ENCODE peak calls at places on chromosomes 3 and 15, in six cellular contexts. F, I, Q, D, N and K are unnamed samples.

GRCh38 chr3:124157000-124157712 is 165.2 kb upstream of the ROPN1 start:
- DNase-seq in F (no peak), I (no peak), Q (no peak), D (no peak), N (no peak), K (no peak)

GRCh38 chr15:94080989-94081605 is 150.3 kb upstream of the MCTP2 start:
- DNase-seq in F (no peak), I (no peak), Q (no peak), D (no peak), N (no peak), K (no peak)

GRCh38 chr3:120348065-120348980 is 831 bp downstream of the LRRC58 start:
- DNase-seq in F (no peak), I (peak), Q (peak), D (no peak), N (peak), K (peak)

GRCh38 chr3:126307083-126307482 is 50.1 kb downstream of the KLF15 start:
- DNase-seq in F (no peak), I (no peak), Q (no peak), D (no peak), N (no peak), K (peak)

GRCh38 chr15:26129852-26130251 is 266.7 kb upstream of the ATP10A start:
- DNase-seq in F (no peak), I (no peak), Q (no peak), D (no peak), N (no peak), K (no peak)

GRCh38 chr3:184129012-184129411 is 6.1 kb upstream of the EIF2B5 start:
- DNase-seq in F (peak), I (peak), Q (peak), D (no peak), N (peak), K (peak)

GRCh38 chr3:73045391-73045790 is 16.1 kb upstream of the EBLN2 start:
- DNase-seq in F (no peak), I (no peak), Q (no peak), D (no peak), N (no peak), K (peak)

GRCh38 chr3:31010491-31010890 is 116.0 kb upstream of the GADL1 start:
- DNase-seq in F (no peak), I (peak), Q (no peak), D (no peak), N (no peak), K (no peak)

GRCh38 chr3:124588036-124588435 is 142.2 kb upstream of the UMPS start:
- DNase-seq in F (no peak), I (no peak), Q (no peak), D (no peak), N (no peak), K (no peak)

GRCh38 chr15:81888748-81889479 is 156.9 kb downstream of the MEX3B start:
- DNase-seq in F (no peak), I (no peak), Q (no peak), D (no peak), N (no peak), K (no peak)

GRCh38 chr15:88841201-88841600 is 38.0 kb downstream of the ACAN start:
- DNase-seq in F (no peak), I (no peak), Q (no peak), D (no peak), N (no peak), K (no peak)

GRCh38 chr3:51970606-51971300 is 3.1 kb downstream of the ABHD14B start:
- DNase-seq in F (no peak), I (no peak), Q (no peak), D (no peak), N (no peak), K (no peak)

GRCh38 chr3:194099215-194099614 is 36.7 kb upstream of the HES1 start:
- DNase-seq in F (no peak), I (no peak), Q (no peak), D (no peak), N (no peak), K (no peak)
- TF ChIP-seq MYC in F (no peak), I (no peak), Q (no peak), D (no peak), N (no peak), K (no peak)

GRCh38 chr3:148089171-148089570 is 608.5 kb upstream of the AGTR1 start:
- DNase-seq in F (no peak), I (no peak), Q (no peak), D (no peak), N (no peak), K (no peak)
- TF ChIP-seq MYC in F (no peak), I (no peak), Q (no peak), D (no peak), N (no peak), K (no peak)

GRCh38 chr15:66045542-66045941 is 176.3 kb downstream of the RAB11A start:
- DNase-seq in F (no peak), I (no peak), Q (no peak), D (no peak), N (no peak), K (no peak)

GRCh38 chr15:66041276-66041675 is 172.0 kb downstream of the RAB11A start:
- DNase-seq in F (no peak), I (no peak), Q (no peak), D (no peak), N (no peak), K (no peak)

GRCh38 chr15:66042624-66043023 is 173.3 kb downstream of the RAB11A start:
- DNase-seq in F (no peak), I (no peak), Q (no peak), D (no peak), N (no peak), K (no peak)

GRCh38 chr15:66044837-66045236 is 175.5 kb downstream of the RAB11A start:
- DNase-seq in F (no peak), I (no peak), Q (no peak), D (no peak), N (no peak), K (no peak)

GRCh38 chr15:66043264-66043663 is 174.0 kb downstream of the RAB11A start:
- DNase-seq in F (no peak), I (no peak), Q (no peak), D (no peak), N (peak), K (no peak)
- TF ChIP-seq MYC in F (no peak), I (no peak), Q (no peak), D (no peak), N (no peak), K (no peak)

GRCh38 chr3:78736863-78737262 is 1030.9 kb downstream of the ROBO1 start:
- DNase-seq in F (peak), I (no peak), Q (no peak), D (peak), N (no peak), K (no peak)
- TF ChIP-seq MYC in F (no peak), I (no peak), Q (no peak), D (no peak), N (no peak), K (no peak)

DNA sequence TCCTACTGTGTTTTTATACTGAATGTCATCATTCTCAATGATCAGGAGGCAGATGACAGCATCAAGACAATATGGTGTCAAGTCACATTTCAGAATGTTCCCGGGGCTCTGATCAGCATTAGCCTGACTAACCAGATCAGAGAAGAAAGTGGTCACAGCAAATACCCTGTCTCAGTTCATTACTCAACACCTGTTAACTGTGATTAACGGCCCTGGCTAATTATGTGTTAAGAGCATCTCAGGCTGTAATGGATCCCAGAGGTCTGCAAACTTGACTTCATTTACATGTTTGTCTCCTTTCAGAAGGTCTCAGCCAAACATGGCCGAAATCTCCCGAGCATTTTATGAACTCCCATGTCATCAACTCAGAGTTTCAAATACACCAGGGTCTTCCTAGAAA is 833.7 kb downstream of the FHIT start:
- DNase-seq in F (no peak), I (no peak), Q (no peak), D (no peak), N (no peak), K (no peak)
- TF ChIP-seq MYC in F (no peak), I (no peak), Q (no peak), D (no peak), N (no peak), K (no peak)

GRCh38 chr15:67097893-67098740 is 32.7 kb downstream of the SMAD3 start:
- DNase-seq in F (no peak), I (no peak), Q (peak), D (no peak), N (no peak), K (peak)
- TF ChIP-seq MYC in F (no peak), I (no peak), Q (peak), D (no peak), N (no peak), K (no peak)

GRCh38 chr15:69863446-69863845 is 234.3 kb downstream of the TLE3 start:
- DNase-seq in F (no peak), I (no peak), Q (no peak), D (no peak), N (no peak), K (no peak)

GRCh38 chr15:69862540-69862939 is 235.2 kb downstream of the TLE3 start:
- DNase-seq in F (no peak), I (no peak), Q (no peak), D (no peak), N (no peak), K (no peak)

GRCh38 chr15:69860316-69860715 is 237.4 kb downstream of the TLE3 start:
- DNase-seq in F (no peak), I (no peak), Q (no peak), D (no peak), N (no peak), K (no peak)

GRCh38 chr15:69861331-69862171 is 236.2 kb downstream of the TLE3 start:
- DNase-seq in F (no peak), I (no peak), Q (no peak), D (no peak), N (no peak), K (no peak)

GRCh38 chr15:69860921-69861320 is 236.8 kb downstream of the TLE3 start:
- DNase-seq in F (no peak), I (no peak), Q (no peak), D (no peak), N (no peak), K (no peak)
- TF ChIP-seq MYC in F (no peak), I (no peak), Q (no peak), D (no peak), N (no peak), K (no peak)

DNA sequence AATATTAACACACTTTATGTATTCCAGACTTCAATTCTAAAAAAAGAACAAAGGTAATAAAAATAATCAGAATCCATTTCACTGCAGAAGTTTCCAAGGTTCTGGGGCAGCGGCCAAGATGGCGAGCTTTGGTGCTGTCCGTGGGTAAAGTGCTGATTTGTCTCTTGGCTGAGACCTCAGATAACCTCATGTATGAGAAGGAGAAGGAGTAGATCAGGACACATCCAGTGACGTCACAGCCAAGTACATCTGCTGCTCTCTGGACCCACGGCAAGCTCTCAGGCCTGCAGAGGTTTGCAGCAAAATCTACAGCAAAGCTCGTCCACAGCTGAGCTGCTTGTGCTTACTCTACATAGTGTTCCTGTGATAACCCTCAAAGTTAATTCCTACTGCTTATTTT is 165.7 kb downstream of the MAGI1 start:
- DNase-seq in F (no peak), I (no peak), Q (no peak), D (no peak), N (no peak), K (peak)
- TF ChIP-seq MYC in F (no peak), I (no peak), Q (no peak), D (no peak), N (no peak), K (no peak)